ENCODE peak calls at places on chromosomes 13 and 19, in four cellular contexts. One of them, this sample, is unnamed.

GRCh38 chr13:49567501-49567900 is 17.9 kb downstream of the RCBTB1 start:
- DNase-seq in left lung: no peak
- DNase-seq in body of pancreas: no peak
- DNase-seq in lung: no peak
- DNase-seq in this sample: no peak

GRCh38 chr19:42323852-42324654 is 1.4 kb upstream of the MEGF8 start:
- DNase-seq in left lung: no peak
- DNase-seq in body of pancreas: peak; percentile 34
- DNase-seq in lung: no peak
- DNase-seq in this sample: no peak

GRCh38 chr13:71218960-71219359 is 648.0 kb downstream of the DACH1 start:
- DNase-seq in left lung: no peak
- DNase-seq in body of pancreas: no peak
- DNase-seq in lung: no peak
- DNase-seq in this sample: no peak

GRCh38 chr13:106140476-106140875 is 395.0 kb downstream of the EFNB2 start:
- DNase-seq in left lung: no peak
- DNase-seq in body of pancreas: no peak
- DNase-seq in lung: no peak
- DNase-seq in this sample: no peak

GRCh38 chr13:31377946-31378345 is 178.2 kb downstream of the B3GLCT start:
- DNase-seq in left lung: no peak
- DNase-seq in body of pancreas: no peak
- DNase-seq in lung: no peak
- DNase-seq in this sample: no peak

GRCh38 chr19:4257025-4257424 is 10.1 kb downstream of the YJU2 start:
- DNase-seq in left lung: no peak
- DNase-seq in body of pancreas: no peak
- DNase-seq in lung: no peak
- DNase-seq in this sample: no peak

GRCh38 chr13:100461309-100462035 is 127.1 kb downstream of the GGACT start:
- DNase-seq in left lung: no peak
- DNase-seq in body of pancreas: no peak
- DNase-seq in lung: no peak
- DNase-seq in this sample: no peak

GRCh38 chr19:3983936-3984583 is 1.2 kb downstream of the EEF2 start:
- DNase-seq in left lung: no peak
- DNase-seq in body of pancreas: peak; percentile 47
- DNase-seq in lung: no peak
- DNase-seq in this sample: peak; percentile 75

GRCh38 chr13:35531551-35531950 is 55.1 kb upstream of the MAB21L1 start:
- DNase-seq in left lung: no peak
- DNase-seq in body of pancreas: no peak
- DNase-seq in lung: no peak
- DNase-seq in this sample: no peak

GRCh38 chr13:44685641-44686040 is 109.5 kb upstream of the TSC22D1 start:
- DNase-seq in left lung: no peak
- DNase-seq in body of pancreas: no peak
- DNase-seq in lung: no peak
- DNase-seq in this sample: no peak

GRCh38 chr13:106232680-106233079 is 302.8 kb downstream of the EFNB2 start:
- DNase-seq in left lung: no peak
- DNase-seq in body of pancreas: no peak
- DNase-seq in lung: no peak
- DNase-seq in this sample: no peak

GRCh38 chr13:45751882-45752281 is 49.8 kb downstream of the CBY2 start:
- DNase-seq in left lung: no peak
- DNase-seq in body of pancreas: no peak
- DNase-seq in lung: no peak
- DNase-seq in this sample: no peak

GRCh38 chr13:45749026-45749759 is 47.1 kb downstream of the CBY2 start:
- DNase-seq in left lung: no peak
- DNase-seq in body of pancreas: no peak
- DNase-seq in lung: no peak
- DNase-seq in this sample: no peak

GRCh38 chr13:45744979-45745378 is 42.9 kb downstream of the CBY2 start:
- DNase-seq in left lung: no peak
- DNase-seq in body of pancreas: no peak
- DNase-seq in lung: no peak
- DNase-seq in this sample: no peak

GRCh38 chr13:45747071-45747470 is 45.0 kb downstream of the CBY2 start:
- DNase-seq in left lung: no peak
- DNase-seq in body of pancreas: no peak
- DNase-seq in lung: no peak
- DNase-seq in this sample: no peak

GRCh38 chr13:45750566-45750965 is 48.4 kb downstream of the CBY2 start:
- DNase-seq in left lung: no peak
- DNase-seq in body of pancreas: no peak
- DNase-seq in lung: no peak
- DNase-seq in this sample: no peak
- TF ChIP-seq CTCF in left lung: no peak
- TF ChIP-seq CTCF in body of pancreas: no peak
- TF ChIP-seq CTCF in lung: no peak
- TF ChIP-seq CTCF in this sample: no peak

GRCh38 chr19:48169974-48170803 is at the start of the genes LIG1 and ZSWIM9:
- DNase-seq in left lung: peak; percentile 93
- DNase-seq in body of pancreas: peak; percentile 90
- DNase-seq in lung: peak; percentile 93
- DNase-seq in this sample: peak; percentile 96

GRCh38 chr19:48169585-48169973 is 565 bp downstream of the LIG1 start:
- DNase-seq in left lung: peak; percentile 85
- DNase-seq in body of pancreas: peak; percentile 86
- DNase-seq in lung: peak; percentile 89
- DNase-seq in this sample: no peak

GRCh38 chr19:48170817-48171347 is 402 bp downstream of the ZSWIM9 start:
- DNase-seq in left lung: peak; percentile 35
- DNase-seq in body of pancreas: no peak
- DNase-seq in lung: no peak
- DNase-seq in this sample: no peak

GRCh38 chr19:48174445-48175030 is 4.1 kb downstream of the ZSWIM9 start:
- DNase-seq in left lung: no peak
- DNase-seq in body of pancreas: no peak
- DNase-seq in lung: no peak
- DNase-seq in this sample: no peak

DNA sequence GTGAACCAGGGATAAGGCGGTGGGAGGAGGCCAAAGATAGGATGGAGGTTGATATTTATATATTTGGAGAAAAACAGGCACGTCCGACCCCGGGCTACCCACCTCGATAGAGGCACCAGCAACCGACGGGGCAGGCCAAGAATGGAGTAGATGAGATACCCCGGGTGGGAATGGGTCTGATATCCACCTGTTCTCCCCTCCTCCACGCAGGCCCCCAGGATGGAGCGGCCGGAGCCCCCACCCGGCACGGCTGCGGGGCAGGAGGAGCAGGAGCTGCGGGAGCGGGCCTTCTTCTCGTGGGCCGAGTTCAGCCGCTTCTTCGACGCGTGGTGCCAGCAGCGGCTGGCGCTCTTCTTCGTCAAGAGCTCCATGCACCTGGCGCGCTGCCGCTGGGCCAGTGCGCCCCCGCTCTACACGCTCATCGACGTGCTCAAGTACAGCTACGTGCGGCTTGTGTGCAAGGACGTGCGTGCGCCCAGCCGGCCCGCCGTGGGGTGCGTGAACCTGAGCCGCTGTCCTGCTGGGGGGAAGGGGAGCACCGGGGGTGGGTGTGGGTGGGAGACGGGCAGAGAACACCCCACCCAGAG is 1.2 kb downstream of the ZSWIM9 start:
- DNase-seq in left lung: no peak
- DNase-seq in body of pancreas: no peak
- DNase-seq in lung: no peak
- DNase-seq in this sample: no peak
- H3K4me3 ChIP-seq in left lung: peak overlapping the region; percentile 84
- H3K4me3 ChIP-seq in body of pancreas: no peak overlapping the region
- H3K4me3 ChIP-seq in lung: no peak overlapping the region
- H3K4me3 ChIP-seq in this sample: peak overlapping the region; percentile 94

DNA sequence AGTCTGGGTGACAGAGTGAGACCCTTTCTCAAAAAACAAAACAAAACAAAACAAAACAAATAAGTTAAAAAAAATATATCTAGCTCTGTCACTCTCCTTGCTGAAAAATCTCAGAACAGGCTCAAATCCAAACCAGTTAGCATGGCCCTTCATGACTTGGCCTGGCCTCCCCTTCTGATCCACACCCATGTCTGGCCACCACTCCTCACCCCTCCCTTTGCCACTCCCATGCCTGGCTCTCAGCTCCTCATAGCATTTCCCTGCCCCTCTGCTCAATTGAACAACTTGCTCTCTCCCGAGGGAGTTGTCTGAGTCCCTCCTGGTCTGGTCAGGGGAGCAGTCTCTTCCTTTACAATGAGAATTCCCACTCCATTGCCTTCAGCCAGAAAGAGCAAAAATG is 4.0 kb upstream of the GSX1 start:
- DNase-seq in left lung: no peak
- DNase-seq in body of pancreas: no peak
- DNase-seq in lung: no peak
- DNase-seq in this sample: no peak
- H3K27me3 ChIP-seq in left lung: peaks cover 95% of the 10 kb centered on the region
- H3K27me3 ChIP-seq in body of pancreas: peaks cover 44% of the 10 kb centered on the region
- H3K27me3 ChIP-seq in lung: peaks cover 11% of the 10 kb centered on the region
- H3K27me3 ChIP-seq in this sample: peaks cover 1% of the 10 kb centered on the region

DNA sequence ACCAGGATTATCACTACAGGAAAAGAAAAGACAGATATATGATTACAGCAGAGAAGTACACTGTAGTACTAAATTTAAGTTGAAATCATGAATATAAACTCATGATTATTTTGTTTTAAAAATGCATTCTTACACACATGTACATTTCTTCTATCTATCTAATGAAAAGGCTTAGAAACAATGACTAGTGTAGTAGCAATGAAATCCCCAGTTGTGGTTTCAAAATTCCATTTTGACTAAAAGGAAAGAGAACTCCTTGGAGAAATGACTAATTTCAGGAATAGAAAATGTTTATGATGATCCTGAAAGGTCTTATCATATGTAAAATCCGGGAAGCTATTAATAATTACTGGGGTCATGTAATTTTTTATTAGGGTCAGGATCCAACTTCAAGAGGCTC is 195.0 kb upstream of the STARD13 start:
- DNase-seq in left lung: no peak
- DNase-seq in body of pancreas: no peak
- DNase-seq in lung: no peak
- DNase-seq in this sample: no peak
- TF ChIP-seq CTCF in left lung: no peak
- TF ChIP-seq CTCF in body of pancreas: no peak
- TF ChIP-seq CTCF in lung: no peak
- TF ChIP-seq CTCF in this sample: no peak

DNA sequence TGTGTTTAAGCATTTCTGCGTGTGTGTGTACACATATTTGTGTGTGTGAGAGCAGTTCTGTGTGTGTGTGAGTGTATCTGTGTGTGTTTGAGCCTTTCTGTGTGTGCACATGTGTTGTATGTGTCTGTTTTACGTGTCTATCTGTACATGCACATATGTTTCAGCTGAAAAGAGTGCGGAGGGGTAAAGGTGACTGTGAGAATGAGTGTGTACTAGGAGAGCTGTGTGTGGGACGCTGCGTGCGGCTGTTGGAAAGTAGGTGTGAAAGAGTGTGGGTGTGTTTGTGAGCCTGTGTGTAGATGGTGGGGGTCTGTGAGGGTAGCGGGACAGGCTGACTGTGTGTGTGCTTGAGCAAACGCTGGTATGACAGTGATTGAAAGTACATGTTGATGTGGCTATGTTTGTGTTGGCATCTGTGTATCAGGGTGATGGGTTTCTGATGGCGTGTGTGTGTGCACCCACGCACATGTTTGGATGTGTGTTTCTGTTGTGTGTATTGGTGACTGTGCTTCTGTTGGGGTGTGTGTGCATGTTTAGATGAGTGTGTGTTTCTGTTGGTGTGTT is 7.5 kb upstream of the TPM4 start:
- DNase-seq in left lung: no peak
- DNase-seq in body of pancreas: no peak
- DNase-seq in lung: no peak
- DNase-seq in this sample: no peak
- H3K4me3 ChIP-seq in left lung: peak overlapping the region; percentile 16
- H3K4me3 ChIP-seq in body of pancreas: no peak overlapping the region
- H3K4me3 ChIP-seq in lung: no peak overlapping the region
- H3K4me3 ChIP-seq in this sample: no peak overlapping the region

GRCh38 chr19:11378319-11379189 is 4.1 kb downstream of the SWSAP1 start:
- DNase-seq in left lung: peak; percentile 46
- DNase-seq in body of pancreas: peak; percentile 59
- DNase-seq in lung: no peak
- DNase-seq in this sample: no peak
- H3K27me3 ChIP-seq in left lung: peaks cover 19% of the 10 kb centered on the region
- H3K27me3 ChIP-seq in body of pancreas: no peaks in the 10 kb centered on the region
- H3K27me3 ChIP-seq in lung: no peaks in the 10 kb centered on the region
- H3K27me3 ChIP-seq in this sample: no peaks in the 10 kb centered on the region